ENCODE peak calls at places on chromosome 2, in nine cellular contexts. O is AG09309, B is cardiac fibroblast, F is A549, K is WTC11, I is natural killer cell, S is tibial artery, V is GM12864, C is neural progenitor cell. M is an unnamed sample.

GRCh38 chr2:177585234-177585863 is 192.8 kb downstream of the AGPS start:
- DNase-seq in V (no peak), F (no peak), S (no peak), O (no peak), I (no peak), B (no peak), C (no peak), K (no peak), M (no peak)

GRCh38 chr2:143128681-143129580 is at the start of gene ARHGAP15:
- DNase-seq in O (no peak), K (no peak), C (no peak), F (no peak), I (peak), V (peak), S (no peak), B (no peak), M (no peak)

GRCh38 chr2:193584001-193584400 is 1389.3 kb upstream of the TMEFF2 start:
- DNase-seq in B (peak), C (peak), V (no peak), F (peak), I (no peak), O (no peak), S (no peak), K (peak), M (peak)

GRCh38 chr2:142030735-142031134 is 100.1 kb downstream of the LRP1B start:
- DNase-seq in S (no peak), O (no peak), I (no peak), K (no peak), F (no peak), C (no peak), V (no peak), B (no peak), M (no peak)

GRCh38 chr2:22513563-22513962 is 871.4 kb upstream of the KLHL29 start:
- DNase-seq in K (no peak), O (no peak), F (no peak), B (no peak), I (no peak), V (no peak), C (no peak), S (no peak), M (no peak)

GRCh38 chr2:112483047-112483473 is 1.1 kb downstream of the TTL start:
- DNase-seq in O (no peak), V (no peak), I (no peak), S (no peak), F (peak), B (peak), C (peak), K (peak), M (peak)

GRCh38 chr2:17958486-17959092 is 80.1 kb downstream of the KCNS3 start:
- DNase-seq in B (no peak), K (no peak), I (no peak), O (no peak), S (no peak), C (no peak), F (no peak), V (no peak), M (no peak)

GRCh38 chr2:142052220-142052863 is 78.5 kb downstream of the LRP1B start:
- DNase-seq in K (no peak), B (no peak), S (no peak), O (no peak), I (no peak), F (no peak), V (no peak), C (no peak), M (no peak)

GRCh38 chr2:25341031-25341727 is 546 bp downstream of the DNMT3A start:
- DNase-seq in K (no peak), F (no peak), O (no peak), V (no peak), B (no peak), S (no peak), I (no peak), C (no peak), M (no peak)

GRCh38 chr2:9345997-9346396 is 77.3 kb downstream of the ITGB1BP1 start:
- DNase-seq in I (no peak), V (no peak), B (no peak), O (no peak), C (no peak), K (no peak), S (no peak), F (no peak), M (no peak)

GRCh38 chr2:38176619-38177021 is 100.7 kb upstream of the CYP1B1 start:
- DNase-seq in B (peak), I (no peak), K (no peak), V (no peak), C (no peak), O (no peak), S (no peak), F (no peak), M (no peak)

GRCh38 chr2:111715987-111716900 is 167.7 kb downstream of the ANAPC1 start:
- DNase-seq in I (no peak), B (no peak), O (no peak), C (peak), S (no peak), K (no peak), F (no peak), V (no peak), M (no peak)

GRCh38 chr2:121596221-121597080 is 52.8 kb downstream of the CLASP1 start:
- DNase-seq in B (peak), S (peak), I (no peak), V (peak), F (peak), C (peak), O (peak), K (no peak), M (peak)

GRCh38 chr2:17793293-17793692 is 23.0 kb upstream of the MSGN1 start:
- DNase-seq in C (no peak), S (no peak), I (no peak), F (no peak), V (no peak), K (no peak), O (no peak), B (no peak), M (no peak)

GRCh38 chr2:67384115-67384823 is 12.9 kb upstream of the ETAA1 start:
- DNase-seq in C (no peak), F (no peak), B (no peak), I (no peak), V (no peak), K (no peak), O (no peak), S (no peak), M (no peak)

GRCh38 chr2:65057391-65058052 is 1.3 kb downstream of the CEP68 start:
- DNase-seq in S (no peak), O (no peak), C (no peak), I (no peak), V (peak), K (no peak), B (peak), F (no peak), M (no peak)

GRCh38 chr2:109448946-109449788 is 164.6 kb downstream of the SEPTIN10 start:
- DNase-seq in K (no peak), S (no peak), C (no peak), O (no peak), B (no peak), V (no peak), I (no peak), F (peak), M (no peak)

GRCh38 chr2:48530033-48530804 is at the start of gene STON1:
- DNase-seq in C (peak), O (no peak), S (peak), B (peak), I (peak), K (peak), V (no peak), F (peak), M (peak)

GRCh38 chr2:38387887-38388286 is 10.8 kb upstream of the ATL2 start:
- DNase-seq in C (no peak), S (no peak), K (no peak), B (no peak), F (no peak), I (no peak), O (no peak), V (no peak), M (no peak)

GRCh38 chr2:170850251-170850650 is 33.6 kb downstream of the GAD1 start:
- DNase-seq in C (no peak), V (no peak), O (no peak), F (no peak), I (no peak), B (no peak), K (no peak), S (no peak), M (no peak)

GRCh38 chr2:232286011-232286868 is 92.3 kb upstream of the ALPP start:
- DNase-seq in S (no peak), K (no peak), V (no peak), O (no peak), B (no peak), F (no peak), C (no peak), I (no peak), M (no peak)

GRCh38 chr2:46955764-46956163 is 40.2 kb upstream of the MCFD2 start:
- DNase-seq in I (no peak), B (no peak), O (no peak), V (no peak), K (no peak), C (no peak), S (no peak), F (no peak), M (no peak)

GRCh38 chr2:205759732-205760516 is 77.6 kb downstream of the NRP2 start:
- DNase-seq in K (no peak), B (no peak), F (no peak), I (no peak), V (no peak), S (no peak), C (no peak), O (no peak), M (no peak)

GRCh38 chr2:224904390-224904789 is 137.9 kb downstream of the DOCK10 start:
- DNase-seq in F (no peak), C (no peak), B (peak), O (no peak), S (no peak), K (no peak), V (no peak), I (no peak), M (no peak)

GRCh38 chr2:224524657-224525056 is 60.5 kb downstream of the CUL3 start:
- DNase-seq in C (no peak), I (no peak), B (no peak), F (no peak), K (no peak), V (no peak), S (no peak), O (no peak), M (no peak)

GRCh38 chr2:193584522-193584938 is 1389.8 kb upstream of the TMEFF2 start:
- DNase-seq in I (no peak), V (no peak), K (no peak), C (peak), S (no peak), O (no peak), F (peak), B (peak), M (peak)

GRCh38 chr2:241066893-241067341 is 35.2 kb downstream of the MTERF4 start:
- DNase-seq in V (no peak), C (peak), B (no peak), S (no peak), O (no peak), I (no peak), F (peak), K (peak), M (peak)

GRCh38 chr2:78418041-78418440 is 607.5 kb upstream of the REG3G start:
- DNase-seq in K (no peak), C (no peak), V (no peak), O (no peak), S (no peak), F (no peak), I (no peak), B (peak), M (no peak)

GRCh38 chr2:70043252-70043875 is 43.9 kb upstream of the PCBP1 start:
- DNase-seq in K (no peak), V (no peak), F (no peak), S (no peak), O (no peak), I (peak), B (no peak), C (no peak), M (no peak)

GRCh38 chr2:172046080-172046678 is 39.1 kb upstream of the DLX1 start:
- DNase-seq in K (no peak), V (no peak), O (no peak), I (no peak), C (no peak), S (no peak), B (peak), F (no peak), M (no peak)

GRCh38 chr2:28751956-28752607 is 452 bp downstream of the PPP1CB start:
- DNase-seq in I (no peak), V (no peak), K (peak), F (peak), S (no peak), O (no peak), B (no peak), C (peak), M (peak)

GRCh38 chr2:209380278-209380677 is 43.6 kb upstream of the MAP2 start:
- DNase-seq in C (no peak), B (no peak), V (peak), S (no peak), I (no peak), O (no peak), F (no peak), K (no peak), M (no peak)

GRCh38 chr2:47490406-47490805 is 87.5 kb downstream of the MSH2 start:
- DNase-seq in V (no peak), I (no peak), F (no peak), K (no peak), O (no peak), B (peak), C (no peak), S (no peak), M (no peak)

GRCh38 chr2:161223139-161223732 is 63.0 kb downstream of the TANK start:
- DNase-seq in I (no peak), V (no peak), K (no peak), F (peak), C (peak), S (no peak), O (no peak), B (peak), M (no peak)

GRCh38 chr2:8004250-8004681 is 677.6 kb upstream of the ID2 start:
- DNase-seq in F (peak), C (no peak), B (peak), V (no peak), S (peak), O (peak), K (no peak), I (no peak), M (no peak)

DNA sequence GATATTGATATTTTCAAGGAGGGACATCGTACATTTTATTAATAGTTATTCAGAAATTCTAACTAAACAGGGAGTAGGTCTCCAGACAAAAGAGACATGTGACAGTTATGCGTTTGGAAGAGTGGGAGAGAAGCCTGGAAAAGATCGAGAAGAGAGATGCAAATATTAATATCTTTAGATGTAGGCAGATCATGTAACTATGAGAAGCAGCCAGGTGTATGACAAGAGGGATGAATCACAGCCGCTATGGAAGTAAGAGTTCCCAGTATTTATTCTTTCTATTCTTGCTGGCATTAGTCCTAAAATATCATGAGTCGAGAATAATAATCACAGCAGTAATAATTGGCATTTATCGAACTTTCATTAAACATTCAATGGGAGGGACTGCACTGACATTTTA is 140.2 kb downstream of the CSRNP3 start:
- DNase-seq in K (no peak), C (no peak), I (no peak), V (no peak), F (no peak), B (no peak), O (no peak), S (no peak), M (no peak)
- TF ChIP-seq CTCF in K (no peak), C (no peak), I (no peak), V (no peak), F (no peak), B (no peak), O (no peak), S (no peak), M (no peak)

GRCh38 chr2:72815655-72816268 is 10.1 kb downstream of the EXOC6B start:
- DNase-seq in C (peak), K (peak), S (no peak), B (peak), F (peak), I (no peak), V (no peak), O (no peak), M (peak)
- TF ChIP-seq CTCF in C (peak), K (no peak), S (no peak), B (no peak), F (peak), I (no peak), V (no peak), O (no peak), M (no peak)

GRCh38 chr2:106106627-106107508 is 87.2 kb downstream of the UXS1 start:
- DNase-seq in I (no peak), V (no peak), B (no peak), F (no peak), C (no peak), O (no peak), K (no peak), S (no peak), M (no peak)

GRCh38 chr2:106109675-106110074 is 84.4 kb downstream of the UXS1 start:
- DNase-seq in C (no peak), V (no peak), I (no peak), B (no peak), S (no peak), F (no peak), O (no peak), K (no peak), M (no peak)

GRCh38 chr2:106107509-106108131 is 86.5 kb downstream of the UXS1 start:
- DNase-seq in S (no peak), K (no peak), O (peak), B (peak), C (no peak), F (peak), I (no peak), V (peak), M (no peak)

GRCh38 chr2:106108791-106109190 is 85.3 kb downstream of the UXS1 start:
- DNase-seq in V (no peak), I (no peak), C (no peak), S (no peak), K (no peak), F (no peak), O (no peak), B (no peak), M (no peak)

DNA sequence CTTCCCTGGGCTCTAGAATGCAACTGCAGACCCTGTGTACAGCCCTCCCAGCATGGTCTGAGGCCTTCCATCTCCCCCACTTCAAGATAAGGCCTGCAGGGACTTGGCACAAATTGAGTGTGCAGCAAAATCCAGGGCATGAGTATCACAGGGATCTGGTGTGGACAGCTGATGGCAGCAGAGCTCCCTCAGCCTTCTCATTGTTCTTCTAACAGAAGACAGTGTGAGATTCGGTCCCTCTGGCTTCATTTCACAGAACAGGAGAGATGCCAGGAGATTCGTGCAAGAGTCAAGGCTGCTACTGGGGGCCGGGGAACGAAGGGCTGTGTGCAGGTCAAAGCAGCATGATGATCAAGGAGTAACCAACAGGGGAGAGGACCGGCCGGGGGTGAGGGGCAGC is 85.8 kb downstream of the UXS1 start:
- DNase-seq in I (no peak), F (peak), O (no peak), S (no peak), C (peak), V (no peak), K (no peak), B (peak), M (no peak)
- TF ChIP-seq CTCF in I (no peak), F (peak), O (peak), S (peak), C (peak), V (peak), K (no peak), B (peak), M (no peak)

GRCh38 chr2:132400169-132400900 is 16.3 kb upstream of the GPR39 start:
- DNase-seq in C (no peak), K (no peak), F (peak), S (no peak), I (no peak), V (no peak), O (peak), B (peak), M (no peak)
- TF ChIP-seq CTCF in C (no peak), K (no peak), F (no peak), S (no peak), I (no peak), V (no peak), O (peak), B (no peak), M (no peak)

GRCh38 chr2:24337958-24338357 is 22.4 kb downstream of the ITSN2 start:
- DNase-seq in B (no peak), S (no peak), I (no peak), V (no peak), C (no peak), F (no peak), K (no peak), O (no peak), M (no peak)
- TF ChIP-seq CTCF in B (no peak), S (no peak), I (no peak), V (no peak), C (no peak), F (peak), K (no peak), O (no peak), M (no peak)

GRCh38 chr2:57720728-57721627 is 325.6 kb upstream of the VRK2 start:
- DNase-seq in I (no peak), V (peak), O (peak), C (peak), F (peak), B (peak), K (peak), S (no peak), M (peak)
- TF ChIP-seq CTCF in I (no peak), V (peak), O (peak), C (peak), F (peak), B (peak), K (peak), S (peak), M (peak)

M was measured in endothelial cell.